ENCODE peak calls at places on chromosomes 11 and 22, in six cellular contexts. U is CD8-positive, alpha-beta T cell; S is lower leg skin; O is MCF 10A; G is activated CD8-positive, alpha-beta T cell treated with anti-CD3 and anti-CD28 coated beads for 36 hours; A is kidney. W is an unnamed sample.

GRCh38 chr11:61071208-61071681 is 31.0 kb upstream of the CD5 start:
- DNase-seq in U (peak), S (no peak), O (no peak), G (peak), A (no peak), W (peak)

GRCh38 chr11:86396403-86396802 is 21.7 kb downstream of the CCDC81 start:
- DNase-seq in U (no peak), S (no peak), O (no peak), G (no peak), A (no peak), W (no peak)

GRCh38 chr11:21654091-21654490 is 538.8 kb upstream of the ANO5 start:
- DNase-seq in U (no peak), S (no peak), O (no peak), G (no peak), A (no peak), W (no peak)

GRCh38 chr22:30459206-30460052 is 12.4 kb downstream of the SEC14L3 start:
- DNase-seq in U (no peak), S (no peak), O (peak), G (peak), A (no peak), W (no peak)

GRCh38 chr22:26610983-26611382 is 6.8 kb downstream of the CRYBB1 start:
- DNase-seq in U (no peak), S (no peak), O (peak), G (peak), A (no peak), W (no peak)

GRCh38 chr11:124983674-124984511 is 29.9 kb downstream of the CCDC15 start:
- DNase-seq in U (no peak), S (no peak), O (no peak), G (no peak), A (peak), W (no peak)

GRCh38 chr22:39253427-39254070 is 8.8 kb upstream of the PDGFB start:
- DNase-seq in U (peak), S (no peak), O (peak), G (peak), A (peak), W (no peak)

GRCh38 chr22:32123657-32124056 is 35.4 kb downstream of the C22orf42 start:
- DNase-seq in U (no peak), S (no peak), O (peak), G (no peak), A (no peak), W (no peak)

GRCh38 chr22:19085233-19086043 is 36.8 kb downstream of the DGCR2 start:
- DNase-seq in U (no peak), S (no peak), O (peak), G (no peak), A (no peak), W (no peak)

GRCh38 chr11:95042906-95043305 is 6.3 kb upstream of the KDM4F start:
- DNase-seq in U (no peak), S (no peak), O (no peak), G (no peak), A (no peak), W (no peak)
- TF ChIP-seq CTCF in U (no peak), S (no peak), O (no peak), G (no peak), A (no peak), W (no peak)

DNA sequence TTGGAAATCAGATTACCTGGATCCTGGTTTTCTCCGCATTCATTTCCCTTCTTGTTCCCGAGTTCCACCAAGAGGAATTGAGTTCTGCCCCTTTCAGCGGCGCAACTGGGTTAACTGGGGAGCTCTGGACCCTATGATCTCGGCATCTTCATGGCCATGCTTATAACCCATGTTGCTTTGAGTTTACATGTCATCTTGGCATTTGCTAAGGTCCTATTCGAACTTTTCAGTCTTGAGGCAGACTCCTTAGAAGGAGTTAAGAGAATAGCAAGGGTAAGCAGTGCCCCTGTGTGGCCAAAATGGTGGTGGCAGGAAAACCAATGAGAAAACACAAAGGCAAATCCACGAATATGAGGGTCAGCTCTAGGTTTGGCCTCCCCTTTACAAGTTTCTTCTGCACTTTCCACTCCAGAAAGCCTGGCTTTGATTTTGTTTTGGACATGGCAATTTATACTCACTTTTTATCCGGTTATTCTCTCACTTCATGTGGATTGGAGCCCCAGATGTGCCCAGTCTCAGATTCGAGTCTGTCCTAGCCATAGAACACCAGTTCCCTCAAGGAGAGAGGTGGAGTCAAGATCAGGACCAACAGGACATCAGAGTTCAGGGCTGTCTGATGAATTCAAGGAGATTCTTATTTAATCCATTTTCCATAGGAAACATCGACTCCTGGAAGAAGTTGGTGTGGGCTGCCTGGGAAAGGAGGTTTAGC is 55.3 kb upstream of the FBXO3 start:
- DNase-seq in U (peak), S (peak), O (peak), G (peak), A (no peak), W (no peak)
- TF ChIP-seq CTCF in U (peak), S (no peak), O (peak), G (peak), A (peak), W (peak)

GRCh38 chr11:106137061-106137460 is 59.6 kb downstream of the AASDHPPT start:
- DNase-seq in U (no peak), S (no peak), O (peak), G (no peak), A (no peak), W (no peak)

GRCh38 chr11:106132582-106133354 is 55.3 kb downstream of the AASDHPPT start:
- DNase-seq in U (no peak), S (no peak), O (no peak), G (no peak), A (no peak), W (no peak)

GRCh38 chr11:106131998-106132397 is 54.5 kb downstream of the AASDHPPT start:
- DNase-seq in U (no peak), S (no peak), O (no peak), G (no peak), A (no peak), W (no peak)

GRCh38 chr11:106137758-106138157 is 60.3 kb downstream of the AASDHPPT start:
- DNase-seq in U (no peak), S (no peak), O (no peak), G (no peak), A (no peak), W (no peak)

GRCh38 chr11:106133529-106133928 is 56.1 kb downstream of the AASDHPPT start:
- DNase-seq in U (no peak), S (no peak), O (peak), G (no peak), A (no peak), W (no peak)
- TF ChIP-seq CTCF in U (no peak), S (no peak), O (peak), G (no peak), A (no peak), W (no peak)

GRCh38 chr11:17036666-17037658 is 22.7 kb upstream of the PLEKHA7 start:
- DNase-seq in U (no peak), S (no peak), O (peak), G (peak), A (no peak), W (no peak)
- TF ChIP-seq CTCF in U (no peak), S (no peak), O (no peak), G (no peak), A (peak), W (no peak)

GRCh38 chr22:43228330-43228729 is 41.4 kb upstream of the TTLL12 start:
- DNase-seq in U (peak), S (no peak), O (peak), G (peak), A (no peak), W (no peak)
- TF ChIP-seq CTCF in U (no peak), S (no peak), O (peak), G (peak), A (no peak), W (no peak)

GRCh38 chr22:44085743-44086741 is 61.9 kb downstream of the PARVB start:
- DNase-seq in U (no peak), S (peak), O (peak), G (peak), A (no peak), W (no peak)
- TF ChIP-seq CTCF in U (no peak), S (no peak), O (peak), G (no peak), A (peak), W (no peak)

GRCh38 chr11:12746593-12747097 is 72.4 kb downstream of the TEAD1 start:
- DNase-seq in U (no peak), S (no peak), O (peak), G (no peak), A (peak), W (no peak)
- TF ChIP-seq CTCF in U (no peak), S (no peak), O (no peak), G (no peak), A (no peak), W (no peak)

GRCh38 chr22:37491559-37492427 is 5.6 kb upstream of the MFNG start:
- DNase-seq in U (no peak), S (no peak), O (no peak), G (no peak), A (no peak), W (no peak)

GRCh38 chr22:37491106-37491505 is 4.9 kb upstream of the MFNG start:
- DNase-seq in U (no peak), S (no peak), O (no peak), G (no peak), A (no peak), W (no peak)

GRCh38 chr22:37489994-37490393 is 3.8 kb upstream of the MFNG start:
- DNase-seq in U (no peak), S (no peak), O (no peak), G (no peak), A (no peak), W (no peak)

GRCh38 chr22:37493979-37494378 is 7.8 kb upstream of the MFNG start:
- DNase-seq in U (no peak), S (no peak), O (no peak), G (no peak), A (no peak), W (no peak)

GRCh38 chr22:37492428-37493344 is 6.5 kb upstream of the MFNG start:
- DNase-seq in U (peak), S (no peak), O (peak), G (peak), A (no peak), W (peak)
- TF ChIP-seq CTCF in U (peak), S (no peak), O (peak), G (peak), A (no peak), W (peak)